ENCODE peak calls at places on chromosomes 1 and 21, in six cellular contexts. U is foreskin fibroblast, N is BJ, Q is dorsolateral prefrontal cortex, A is adrenal gland, K is lower lobe of right lung. E is an unnamed sample.

GRCh38 chr1:226646870-226647449 is 92.1 kb downstream of the ITPKB start:
- DNase-seq in U (no peak), N (no peak), Q (no peak), A (no peak), K (peak; percentile 34), E (no peak)

GRCh38 chr1:201456499-201457309 is 12.3 kb downstream of the PHLDA3 start:
- DNase-seq in U (peak; percentile 98), N (peak; percentile 93), Q (no peak), A (peak; percentile 82), K (peak; percentile 70), E (no peak)

GRCh38 chr1:14570514-14570913 is 28.0 kb upstream of the KAZN start:
- DNase-seq in U (no peak), N (no peak), Q (no peak), A (no peak), K (no peak), E (no peak)

GRCh38 chr1:230288641-230289349 is 137.3 kb downstream of the PGBD5 start:
- DNase-seq in U (no peak), N (no peak), Q (no peak), A (no peak), K (no peak), E (no peak)

GRCh38 chr1:79551321-79551720 is 544.8 kb upstream of the ADGRL4 start:
- DNase-seq in U (peak; percentile 48), N (no peak), Q (no peak), A (no peak), K (no peak), E (no peak)

GRCh38 chr21:22201142-22201541 is 1202.9 kb downstream of the NCAM2 start:
- DNase-seq in U (no peak), N (no peak), Q (no peak), A (no peak), K (no peak), E (no peak)

GRCh38 chr1:30759718-30760281 is 2.2 kb upstream of the LAPTM5 start:
- DNase-seq in U (no peak), N (no peak), Q (no peak), A (no peak), K (no peak), E (no peak)

GRCh38 chr1:97243973-97244560 is 522.5 kb downstream of the PTBP2 start:
- DNase-seq in U (peak; percentile 6), N (no peak), Q (no peak), A (no peak), K (no peak), E (no peak)

GRCh38 chr1:112672842-112673241 is 1.6 kb upstream of the MOV10 start:
- DNase-seq in U (no peak), N (no peak), Q (no peak), A (no peak), K (no peak), E (no peak)

GRCh38 chr21:41171210-41171609 is 3.2 kb downstream of the BACE2 start:
- DNase-seq in U (no peak), N (no peak), Q (no peak), A (no peak), K (peak; percentile 67), E (no peak)

GRCh38 chr1:211925016-211925415 is 94.5 kb upstream of the LPGAT1 start:
- DNase-seq in U (no peak), N (no peak), Q (no peak), A (no peak), K (no peak), E (peak; percentile 31)

GRCh38 chr1:4033129-4033676 is 133.1 kb upstream of the C1orf174 start:
- DNase-seq in U (no peak), N (no peak), Q (no peak), A (no peak), K (no peak), E (no peak)

GRCh38 chr1:8217011-8217711 is 100.8 kb upstream of the SLC45A1 start:
- DNase-seq in U (no peak), N (no peak), Q (peak; percentile 26), A (peak; percentile 51), K (peak; percentile 74), E (peak; percentile 41)

GRCh38 chr1:173669491-173669941 is at the start of gene ANKRD45:
- DNase-seq in U (peak; percentile 25), N (no peak), Q (peak; percentile 15), A (peak; percentile 70), K (peak; percentile 68), E (peak; percentile 80)

GRCh38 chr1:8120693-8121260 is 94.7 kb upstream of the ERRFI1 start:
- DNase-seq in U (no peak), N (no peak), Q (no peak), A (no peak), K (no peak), E (no peak)

GRCh38 chr1:226419284-226419683 is 11.4 kb upstream of the PARP1 start:
- DNase-seq in U (no peak), N (no peak), Q (no peak), A (no peak), K (no peak), E (no peak)

GRCh38 chr1:223664106-223664505 is 1.4 kb downstream of the CAPN8 start:
- DNase-seq in U (no peak), N (no peak), Q (no peak), A (no peak), K (no peak), E (no peak)

GRCh38 chr1:110285316-110285715 is 53.9 kb upstream of the RBM15 start:
- DNase-seq in U (no peak), N (no peak), Q (no peak), A (no peak), K (no peak), E (no peak)

GRCh38 chr1:84159533-84160240 is 15.6 kb downstream of the PRKACB start:
- DNase-seq in U (no peak), N (no peak), Q (no peak), A (no peak), K (no peak), E (no peak)

GRCh38 chr1:13583964-13584791 is 546 bp downstream of the PDPN start:
- DNase-seq in U (no peak), N (no peak), Q (no peak), A (no peak), K (peak; percentile 55), E (peak; percentile 44)

GRCh38 chr1:174995121-174995520 is 4.6 kb upstream of the CACYBP start:
- DNase-seq in U (no peak), N (no peak), Q (no peak), A (no peak), K (no peak), E (no peak)

GRCh38 chr1:16146888-16147614 is 8.8 kb downstream of the EPHA2 start:
- DNase-seq in U (no peak), N (no peak), Q (no peak), A (peak; percentile 80), K (no peak), E (no peak)

GRCh38 chr1:93702828-93703183 is 21.2 kb upstream of the BCAR3 start:
- DNase-seq in U (no peak), N (no peak), Q (no peak), A (no peak), K (no peak), E (no peak)
- TF ChIP-seq CTCF in U (peak; percentile 9), N (peak; percentile 27), Q (no peak), A (no peak), K (no peak), E (no peak)

GRCh38 chr1:152047954-152048640 is 11.3 kb upstream of the S100A11 start:
- DNase-seq in U (peak; percentile 99), N (peak; percentile 99), Q (no peak), A (peak; percentile 96), K (peak; percentile 95), E (peak; percentile 82)
- TF ChIP-seq CTCF in U (peak; percentile 56), N (peak; percentile 74), Q (peak; percentile 21), A (peak; percentile 66), K (peak; percentile 65), E (peak; percentile 20)

DNA sequence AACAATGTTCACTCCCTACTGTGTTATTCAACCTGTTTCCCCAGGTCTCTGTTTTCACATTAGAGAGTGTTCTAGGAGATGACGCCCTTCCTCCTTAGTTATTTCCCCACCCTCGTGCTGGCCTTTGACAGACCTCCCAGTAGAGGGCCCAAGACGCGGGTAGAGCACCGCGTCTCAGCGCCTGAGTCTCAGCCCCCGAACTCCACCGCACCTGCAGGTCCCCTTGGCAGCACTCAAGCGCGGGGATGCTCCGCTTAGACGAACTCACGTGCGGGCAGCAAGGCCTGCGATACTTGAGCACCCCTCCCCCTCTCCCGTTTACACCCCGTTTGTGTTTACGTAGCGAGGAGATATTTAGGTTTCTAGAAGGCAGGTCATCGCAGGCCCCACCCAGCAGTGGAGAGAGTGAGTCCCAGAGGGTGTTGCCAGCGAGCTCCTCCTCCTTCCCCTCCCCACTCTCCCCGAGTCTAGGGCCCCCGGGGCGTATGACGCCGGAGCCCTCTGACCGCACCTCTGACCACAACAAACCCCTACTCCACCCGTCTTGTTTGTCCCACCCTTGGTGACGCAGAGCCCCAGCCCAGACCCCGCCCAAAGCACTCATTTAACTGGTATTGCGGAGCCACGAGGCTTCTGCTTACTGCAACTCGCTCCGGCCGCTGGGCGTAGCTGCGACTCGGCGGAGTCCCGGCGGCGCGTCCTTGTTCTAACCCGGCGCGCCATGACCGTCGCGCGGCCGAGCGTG is at the start of gene CD55:
- DNase-seq in U (peak; percentile 98), N (peak; percentile 90), Q (peak; percentile 73), A (peak; percentile 98), K (peak; percentile 99), E (peak; percentile 89)
- TF ChIP-seq CTCF in U (peak; percentile 24), N (peak; percentile 38), Q (no peak), A (peak; percentile 57), K (no peak), E (no peak)

GRCh38 chr1:12048376-12048775 is 14.7 kb upstream of the TNFRSF8 start:
- DNase-seq in U (no peak), N (no peak), Q (no peak), A (peak; percentile 15), K (no peak), E (no peak)

GRCh38 chr1:12047120-12047876 is 15.8 kb upstream of the TNFRSF8 start:
- DNase-seq in U (no peak), N (no peak), Q (no peak), A (no peak), K (no peak), E (no peak)

GRCh38 chr1:12052008-12052573 is 11.0 kb upstream of the TNFRSF8 start:
- DNase-seq in U (peak; percentile 76), N (peak; percentile 49), Q (peak; percentile 7), A (peak; percentile 87), K (no peak), E (no peak)

GRCh38 chr1:12051361-12051760 is 11.7 kb upstream of the TNFRSF8 start:
- DNase-seq in U (no peak), N (no peak), Q (no peak), A (no peak), K (no peak), E (no peak)

GRCh38 chr1:12049625-12050024 is 13.5 kb upstream of the TNFRSF8 start:
- DNase-seq in U (no peak), N (no peak), Q (no peak), A (no peak), K (no peak), E (no peak)
- TF ChIP-seq CTCF in U (no peak), N (no peak), Q (no peak), A (no peak), K (no peak), E (no peak)

DNA sequence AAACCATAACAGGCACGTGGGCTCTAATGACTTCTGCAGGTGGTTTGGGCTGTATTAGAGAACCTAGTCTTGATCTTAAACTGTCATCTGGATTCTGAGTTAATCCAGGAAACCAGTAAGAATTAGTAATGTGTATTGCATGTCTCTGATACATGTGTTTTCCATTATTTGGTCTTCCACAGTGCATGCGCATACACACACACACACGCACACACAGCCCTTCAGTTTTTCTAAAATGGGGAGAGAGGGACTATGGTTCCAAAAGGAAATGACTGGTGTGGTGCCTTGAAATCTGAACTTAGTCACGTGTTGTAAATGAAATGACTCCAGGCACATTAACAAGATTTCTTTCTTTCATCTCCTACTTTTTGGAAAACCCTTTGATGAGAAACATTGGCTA is 67.6 kb downstream of the OLFML2B start:
- DNase-seq in U (peak; percentile 95), N (peak; percentile 92), Q (no peak), A (no peak), K (no peak), E (no peak)
- TF ChIP-seq CTCF in U (no peak), N (no peak), Q (no peak), A (no peak), K (no peak), E (no peak)